ENCODE peak calls at places on chromosomes 1 and 21, in six cellular contexts. K, Q, U, C, P and I are unnamed samples.

GRCh38 chr1:18344755-18345154 is 136.0 kb upstream of the KLHDC7A start:
- DNase-seq in K (no peak), Q (no peak), U (no peak), C (no peak), P (no peak), I (no peak)

GRCh38 chr1:89754518-89754917 is 66.3 kb upstream of the LRRC8D start:
- DNase-seq in K (peak; percentile 58), Q (no peak), U (no peak), C (no peak), P (no peak), I (no peak)

GRCh38 chr1:205073511-205073910 is 10.7 kb downstream of the TMEM81 start:
- DNase-seq in K (peak; percentile 42), Q (peak; percentile 73), U (no peak), C (no peak), P (no peak), I (no peak)

GRCh38 chr1:91804546-91805023 is 81.4 kb downstream of the TGFBR3 start:
- DNase-seq in K (no peak), Q (no peak), U (no peak), C (peak; percentile 81), P (peak; percentile 31), I (peak; percentile 75)

GRCh38 chr1:56157477-56157876 is 421.9 kb downstream of the PLPP3 start:
- DNase-seq in K (no peak), Q (no peak), U (no peak), C (no peak), P (no peak), I (no peak)

GRCh38 chr21:43940672-43941071 is 71.4 kb upstream of the TRAPPC10 start:
- DNase-seq in K (no peak), Q (no peak), U (no peak), C (no peak), P (no peak), I (no peak)

GRCh38 chr1:62309906-62310305 is 9.3 kb downstream of the KANK4 start:
- DNase-seq in K (no peak), Q (no peak), U (no peak), C (no peak), P (no peak), I (no peak)

GRCh38 chr1:17441265-17441992 is 2.0 kb upstream of the RCC2 start:
- DNase-seq in K (peak; percentile 64), Q (no peak), U (no peak), C (no peak), P (no peak), I (no peak)

GRCh38 chr1:67134692-67135091 is at the start of gene C1orf141:
- DNase-seq in K (peak; percentile 49), Q (no peak), U (no peak), C (peak; percentile 17), P (no peak), I (no peak)

GRCh38 chr1:239944666-239945065 is 147.0 kb upstream of the FMN2 start:
- DNase-seq in K (no peak), Q (no peak), U (no peak), C (no peak), P (no peak), I (no peak)

GRCh38 chr1:77465922-77466321 is 184.1 kb downstream of the AK5 start:
- DNase-seq in K (no peak), Q (no peak), U (no peak), C (no peak), P (no peak), I (no peak)

GRCh38 chr1:97074771-97075170 is 353.2 kb downstream of the PTBP2 start:
- DNase-seq in K (no peak), Q (no peak), U (no peak), C (no peak), P (no peak), I (no peak)

GRCh38 chr1:97071163-97071562 is 349.6 kb downstream of the PTBP2 start:
- DNase-seq in K (peak; percentile 22), Q (no peak), U (no peak), C (no peak), P (no peak), I (no peak)

GRCh38 chr1:97073169-97073568 is 351.6 kb downstream of the PTBP2 start:
- DNase-seq in K (no peak), Q (no peak), U (no peak), C (no peak), P (no peak), I (no peak)

GRCh38 chr1:97077221-97077620 is 355.6 kb downstream of the PTBP2 start:
- DNase-seq in K (no peak), Q (no peak), U (no peak), C (no peak), P (no peak), I (no peak)

DNA sequence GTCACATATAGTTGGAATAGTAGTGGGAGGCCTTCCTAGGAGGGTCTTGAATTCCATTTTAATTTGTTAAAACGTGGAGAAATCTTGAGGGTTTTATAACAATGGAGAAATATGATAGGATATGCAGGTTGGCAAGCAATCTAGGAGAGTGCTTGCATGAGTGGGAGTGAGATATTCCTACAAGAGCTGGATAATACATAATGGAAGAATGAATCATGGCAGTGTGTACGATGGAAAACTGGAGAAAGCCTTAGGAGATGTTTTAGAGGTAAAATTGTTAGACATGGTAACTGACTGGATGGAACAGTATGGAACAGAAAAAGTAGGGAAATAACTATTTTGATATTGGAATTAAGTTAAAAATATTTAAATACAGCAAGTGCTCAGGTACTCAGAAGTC is 352.4 kb downstream of the PTBP2 start:
- DNase-seq in K (no peak), Q (no peak), U (no peak), C (no peak), P (no peak), I (no peak)
- H3K4me3 ChIP-seq in K (no peak overlapping the region), Q (no peak overlapping the region), U (no peak overlapping the region), C (no peak overlapping the region), P (no peak overlapping the region), I (no peak overlapping the region)

GRCh38 chr1:155076371-155076770 is 2.3 kb upstream of the EFNA3 start:
- DNase-seq in K (no peak), Q (no peak), U (no peak), C (no peak), P (no peak), I (no peak)

GRCh38 chr1:155073377-155074272 is 5.0 kb upstream of the EFNA3 start:
- DNase-seq in K (no peak), Q (no peak), U (no peak), C (no peak), P (no peak), I (no peak)

GRCh38 chr1:155077346-155077745 is 1.3 kb upstream of the EFNA3 start:
- DNase-seq in K (no peak), Q (no peak), U (no peak), C (no peak), P (no peak), I (no peak)

GRCh38 chr1:155077758-155078495 is 710 bp upstream of the EFNA3 start:
- DNase-seq in K (peak; percentile 65), Q (no peak), U (no peak), C (no peak), P (no peak), I (no peak)

GRCh38 chr1:155075535-155075934 is 3.1 kb upstream of the EFNA3 start:
- DNase-seq in K (no peak), Q (no peak), U (no peak), C (no peak), P (no peak), I (no peak)
- H3K27me3 ChIP-seq in K (peaks cover 14% of the 10 kb centered on the region), Q (peaks cover 15% of the 10 kb centered on the region), U (peaks cover 17% of the 10 kb centered on the region), C (peaks cover 11% of the 10 kb centered on the region), P (no peaks in the 10 kb centered on the region), I (peaks cover 6% of the 10 kb centered on the region)

GRCh38 chr1:231420959-231421615 is 1.0 kb downstream of the EGLN1 start:
- DNase-seq in K (peak; percentile 63), Q (peak; percentile 70), U (peak; percentile 58), C (peak; percentile 45), P (peak; percentile 38), I (peak; percentile 8)
- H3K4me3 ChIP-seq in K (peak overlapping the region; percentile 87), Q (peak overlapping the region; percentile 84), U (peak overlapping the region; percentile 75), C (peak overlapping the region; percentile 73), P (peak overlapping the region; percentile 97), I (peak overlapping the region; percentile 67)

GRCh38 chr1:13730751-13731482 is 30.9 kb downstream of the PRDM2 start:
- DNase-seq in K (no peak), Q (no peak), U (no peak), C (peak; percentile 79), P (peak; percentile 95), I (peak; percentile 73)
- H3K27me3 ChIP-seq in K (no peaks in the 10 kb centered on the region), Q (no peaks in the 10 kb centered on the region), U (no peaks in the 10 kb centered on the region), C (no peaks in the 10 kb centered on the region), P (no peaks in the 10 kb centered on the region), I (no peaks in the 10 kb centered on the region)

GRCh38 chr1:26471201-26471497 is 1.1 kb upstream of the HMGN2 start:
- DNase-seq in K (no peak), Q (no peak), U (no peak), C (no peak), P (no peak), I (no peak)
- H3K4me3 ChIP-seq in K (peak overlapping the region; percentile 100), Q (peak overlapping the region; percentile 70), U (peak overlapping the region; percentile 87), C (peak overlapping the region; percentile 48), P (peak overlapping the region; percentile 82), I (peak overlapping the region; percentile 93)

DNA sequence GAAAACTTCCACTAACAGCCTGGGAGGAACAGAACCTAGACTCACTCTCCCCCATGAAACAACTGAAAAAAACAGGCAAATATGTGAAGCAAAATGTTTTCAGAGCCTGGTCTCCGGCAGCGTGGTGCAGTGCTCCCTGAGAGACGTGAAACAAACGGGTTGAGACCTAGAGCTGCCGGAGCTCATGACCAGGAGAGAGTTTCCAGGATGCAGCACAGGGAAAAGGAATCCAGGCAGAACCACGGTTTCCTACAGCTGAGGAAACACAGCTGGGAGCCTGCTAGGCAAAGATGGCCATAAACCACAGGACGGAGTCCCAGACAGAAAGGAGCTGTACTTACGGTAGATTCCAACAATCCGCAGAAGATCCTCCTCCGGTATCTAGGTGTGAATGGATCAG is 20.2 kb upstream of the SLC19A1 start:
- DNase-seq in K (no peak), Q (peak; percentile 2), U (no peak), C (no peak), P (no peak), I (no peak)
- H3K27me3 ChIP-seq in K (peaks cover 45% of the 10 kb centered on the region), Q (peaks cover 29% of the 10 kb centered on the region), U (peaks cover 20% of the 10 kb centered on the region), C (no peaks in the 10 kb centered on the region), P (no peaks in the 10 kb centered on the region), I (no peaks in the 10 kb centered on the region)

DNA sequence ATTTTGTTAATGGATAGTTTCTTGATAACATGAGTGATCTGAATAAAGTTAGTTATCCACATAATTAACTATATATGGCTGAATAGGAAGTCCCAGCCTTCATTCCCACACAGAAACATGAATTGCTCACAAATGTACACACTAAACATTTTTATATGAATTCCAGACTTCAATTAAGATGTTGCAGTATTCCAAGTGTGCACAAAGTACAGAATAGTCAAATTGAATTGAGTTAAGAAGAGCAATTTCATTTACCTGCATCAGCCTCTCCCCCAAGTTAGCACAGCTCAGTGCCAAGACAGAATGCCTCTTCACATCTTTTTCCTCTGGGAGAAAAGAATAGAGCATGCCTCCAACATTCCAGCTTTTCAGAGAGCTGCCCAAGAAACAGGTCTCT is 207.0 kb upstream of the SAMSN1 start:
- DNase-seq in K (no peak), Q (no peak), U (no peak), C (no peak), P (no peak), I (no peak)
- H3K4me3 ChIP-seq in K (no peak overlapping the region), Q (no peak overlapping the region), U (no peak overlapping the region), C (no peak overlapping the region), P (no peak overlapping the region), I (no peak overlapping the region)